ENCODE peak calls at places on chromosome 18, in seven cellular contexts. E, F, O, K, Q, I and Z are unnamed samples.

GRCh38 chr18:25284861-25285574 is 66.9 kb downstream of the ZNF521 start:
- DNase-seq in E (peak; percentile 44), F (peak; percentile 62), O (no peak), K (no peak), Q (no peak), I (peak; percentile 41), Z (peak; percentile 36)

GRCh38 chr18:36424741-36425142 is 127.2 kb downstream of the FHOD3 start:
- DNase-seq in E (no peak), F (peak; percentile 37), O (no peak), K (no peak), Q (no peak), I (no peak), Z (no peak)

GRCh38 chr18:62071071-62071470 is 115.8 kb downstream of the PIGN start:
- DNase-seq in E (peak; percentile 75), F (no peak), O (no peak), K (no peak), Q (no peak), I (no peak), Z (peak; percentile 9)

GRCh38 chr18:55116855-55117254 is 157.6 kb upstream of the CCDC68 start:
- DNase-seq in E (no peak), F (no peak), O (no peak), K (no peak), Q (no peak), I (no peak), Z (no peak)

GRCh38 chr18:8952796-8953760 is 149.4 kb upstream of the NDUFV2 start:
- DNase-seq in E (peak; percentile 89), F (peak; percentile 93), O (no peak), K (no peak), Q (no peak), I (no peak), Z (peak; percentile 92)

GRCh38 chr18:36298113-36298701 is 694 bp downstream of the FHOD3 start:
- DNase-seq in E (no peak), F (no peak), O (no peak), K (no peak), Q (peak; percentile 66), I (peak; percentile 82), Z (no peak)

GRCh38 chr18:47415888-47416287 is 164.4 kb upstream of the SKOR2 start:
- DNase-seq in E (no peak), F (no peak), O (no peak), K (no peak), Q (no peak), I (no peak), Z (no peak)

GRCh38 chr18:74623047-74623816 is 25.6 kb downstream of the ZNF407 start:
- DNase-seq in E (no peak), F (peak; percentile 33), O (no peak), K (peak; percentile 22), Q (no peak), I (peak; percentile 63), Z (peak; percentile 38)